ENCODE peak calls at places on chromosomes 16 and 17, in four cellular contexts. D is PC-3, E is IMR-90, F is H9. A is an unnamed sample.

GRCh38 chr16:67244387-67245188 is 2.7 kb downstream of the FHOD1 start:
- DNase-seq in F (no peak), E (peak; percentile 87), D (peak; percentile 91), A (no peak)

GRCh38 chr17:67171560-67171959 is 73.4 kb downstream of the HELZ start:
- DNase-seq in F (no peak), E (no peak), D (no peak), A (no peak)

GRCh38 chr16:79363484-79363883 is 237.1 kb downstream of the MAF start:
- DNase-seq in E (no peak), D (no peak), F (no peak), A (no peak)

GRCh38 chr16:79347176-79347715 is 253.3 kb downstream of the MAF start:
- DNase-seq in E (no peak), D (no peak), F (peak; percentile 29), A (no peak)

GRCh38 chr16:81779540-81780320 is 639 bp downstream of the PLCG2 start:
- DNase-seq in F (no peak), D (no peak), E (no peak), A (peak; percentile 33)

GRCh38 chr16:8523932-8524331 is 66.4 kb downstream of the TMEM114 start:
- DNase-seq in D (no peak), E (no peak), F (no peak), A (no peak)

GRCh38 chr17:59620518-59621259 is 994 bp downstream of the CLTC start:
- DNase-seq in E (no peak), F (peak; percentile 53), D (peak; percentile 51), A (peak; percentile 40)

GRCh38 chr16:89031715-89032659 is 55.0 kb upstream of the CBFA2T3 start:
- DNase-seq in F (no peak), D (no peak), E (no peak), A (no peak)

GRCh38 chr17:48545022-48545376 is at the start of gene HOXB2:
- DNase-seq in D (no peak), F (no peak), E (peak; percentile 77), A (no peak)

GRCh38 chr16:6335072-6335471 is 997.6 kb upstream of the RBFOX1 start:
- DNase-seq in F (peak; percentile 66), D (peak; percentile 5), E (no peak), A (peak; percentile 43)

GRCh38 chr16:27556471-27556870 is 6.5 kb downstream of the KATNIP start:
- DNase-seq in F (no peak), D (no peak), E (no peak), A (no peak)

GRCh38 chr17:32586666-32587065 is 99.9 kb downstream of the CDK5R1 start:
- DNase-seq in F (no peak), E (no peak), D (peak; percentile 8), A (no peak)

GRCh38 chr17:42979511-42980273 is at the start of gene PTGES3L:
- DNase-seq in D (peak; percentile 27), F (peak; percentile 84), E (peak; percentile 48), A (peak; percentile 67)

GRCh38 chr17:58352843-58353719 is 1.1 kb upstream of the SUPT4H1 start:
- DNase-seq in D (peak; percentile 12), E (peak; percentile 41), F (peak; percentile 80), A (peak; percentile 81)

GRCh38 chr17:63381101-63381729 is 64.9 kb downstream of the CYB561 start:
- DNase-seq in D (no peak), E (peak; percentile 82), F (no peak), A (no peak)

GRCh38 chr17:10243905-10244844 is 45.8 kb upstream of the GAS7 start:
- DNase-seq in E (peak; percentile 35), F (no peak), D (no peak), A (no peak)

GRCh38 chr17:83186226-83186625 is 106.8 kb downstream of the METRNL start:
- DNase-seq in E (no peak), F (peak; percentile 51), D (no peak), A (peak; percentile 32)

GRCh38 chr17:78496311-78496710 is 80.9 kb downstream of the DNAH17 start:
- DNase-seq in F (no peak), D (no peak), E (no peak), A (no peak)

GRCh38 chr17:83076930-83077329 is 2.5 kb upstream of the METRNL start:
- DNase-seq in D (peak; percentile 31), E (no peak), F (no peak), A (no peak)

GRCh38 chr17:31916496-31917064 is 15.1 kb upstream of the UTP6 start:
- DNase-seq in E (no peak), F (no peak), D (no peak), A (no peak)

GRCh38 chr17:46039592-46040186 is 40.6 kb downstream of the STH start:
- DNase-seq in D (no peak), E (no peak), F (no peak), A (no peak)

GRCh38 chr17:40614431-40615294 is 33.0 kb downstream of the SMARCE1 start:
- DNase-seq in E (no peak), D (no peak), F (no peak), A (no peak)

GRCh38 chr16:71311553-71312158 is 22.5 kb upstream of the CMTR2 start:
- DNase-seq in D (peak; percentile 17), F (peak; percentile 75), E (peak; percentile 5), A (peak; percentile 87)

GRCh38 chr17:82685291-82685690 is 13.2 kb downstream of the RAB40B start:
- DNase-seq in D (no peak), E (no peak), F (no peak), A (no peak)

GRCh38 chr17:50950002-50950877 is 84.1 kb upstream of the TOB1 start:
- DNase-seq in E (peak; percentile 84), F (peak; percentile 92), D (peak; percentile 96), A (peak; percentile 69)

GRCh38 chr17:35892091-35892637 is 12.0 kb upstream of the CCL5 start:
- DNase-seq in E (peak; percentile 12), F (no peak), D (no peak), A (no peak)

GRCh38 chr17:12438212-12438611 is 227.5 kb upstream of the MYOCD start:
- DNase-seq in F (no peak), E (no peak), D (no peak), A (no peak)

GRCh38 chr17:44005527-44005864 is 1.1 kb downstream of the NAGS start:
- DNase-seq in E (no peak), F (no peak), D (no peak), A (no peak)

GRCh38 chr16:81521141-81521626 is 76.6 kb downstream of the CMIP start:
- DNase-seq in E (no peak), F (no peak), D (no peak), A (no peak)

GRCh38 chr17:61366715-61367413 is 32.8 kb upstream of the TBX2 start:
- DNase-seq in E (no peak), F (no peak), D (no peak), A (no peak)

GRCh38 chr16:28069921-28070794 is 6.6 kb upstream of the GSG1L start:
- DNase-seq in F (no peak), E (no peak), D (no peak), A (no peak)

GRCh38 chr17:29138991-29139682 is 41.1 kb downstream of the MYO18A start:
- DNase-seq in E (no peak), D (no peak), F (no peak), A (no peak)

GRCh38 chr17:40309031-40309937 is at the start of gene RARA:
- DNase-seq in E (no peak), F (peak; percentile 93), D (no peak), A (peak; percentile 83)

GRCh38 chr17:27928546-27928945 is 35.4 kb upstream of the LYRM9 start:
- DNase-seq in F (no peak), D (no peak), E (no peak), A (no peak)

GRCh38 chr17:16934133-16934795 is 37.7 kb downstream of the TNFRSF13B start:
- DNase-seq in E (no peak), F (no peak), D (no peak), A (no peak)

GRCh38 chr17:61394630-61395408 is 4.8 kb upstream of the TBX2 start:
- DNase-seq in E (peak; percentile 22), D (no peak), F (no peak), A (no peak)

GRCh38 chr17:15651001-15651582 is 31.6 kb upstream of the FBXW10B start:
- DNase-seq in E (no peak), D (peak; percentile 50), F (no peak), A (no peak)

GRCh38 chr16:78005881-78006280 is 16.5 kb upstream of the CLEC3A start:
- DNase-seq in D (no peak), F (no peak), E (no peak), A (peak; percentile 24)
- TF ChIP-seq CTCF in D (peak; percentile 19), F (peak; percentile 64), E (peak; percentile 13), A (peak; percentile 38)

DNA sequence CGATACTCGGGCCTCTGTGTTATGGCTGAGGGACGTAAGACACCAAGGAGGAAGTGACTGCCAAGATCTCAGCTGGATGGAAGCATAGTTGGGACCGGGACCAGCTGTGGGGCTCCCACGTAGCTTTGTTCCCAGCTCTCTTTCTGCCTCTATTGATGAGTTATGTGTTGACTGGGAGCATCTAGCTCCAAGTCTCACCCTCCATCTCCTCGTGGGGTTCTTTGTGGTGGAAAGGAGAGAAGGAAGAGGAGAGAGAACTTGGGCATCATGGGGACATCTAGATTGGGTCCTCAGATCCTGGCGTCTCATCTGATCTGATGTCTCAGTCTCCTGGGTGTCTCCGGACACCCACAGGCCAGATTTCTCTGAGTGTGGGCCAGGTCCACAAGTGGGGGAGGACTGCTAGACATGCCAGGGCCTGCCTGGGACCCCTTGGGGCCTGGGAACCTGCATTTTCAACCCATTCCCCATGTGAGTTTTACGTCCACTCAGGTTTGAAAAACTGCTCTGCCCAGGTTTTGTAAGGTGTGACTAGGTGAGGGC is 1.1 kb downstream of the MGRN1 start:
- DNase-seq in E (no peak), F (no peak), D (no peak), A (peak; percentile 3)
- H2AFZ ChIP-seq in E (peak overlapping the region; percentile 98), F (no peak overlapping the region), D (peak overlapping the region; percentile 84), A (peak overlapping the region; percentile 75)

GRCh38 chr16:85494315-85494714 is 118.8 kb upstream of the GSE1 start:
- DNase-seq in E (no peak), D (no peak), F (no peak), A (no peak)

GRCh38 chr16:85492617-85492957 is 120.5 kb upstream of the GSE1 start:
- DNase-seq in E (no peak), F (no peak), D (peak; percentile 2), A (no peak)

GRCh38 chr16:85496145-85496544 is 117.0 kb upstream of the GSE1 start:
- DNase-seq in F (no peak), E (no peak), D (no peak), A (no peak)

GRCh38 chr16:85497622-85498314 is 115.4 kb upstream of the GSE1 start:
- DNase-seq in D (no peak), F (no peak), E (no peak), A (no peak)

GRCh38 chr16:85495259-85495658 is 117.9 kb upstream of the GSE1 start:
- DNase-seq in E (no peak), F (no peak), D (no peak), A (no peak)
- H3K4me1 ChIP-seq in E (peaks cover 10% of the 10 kb centered on the region), F (no peaks in the 10 kb centered on the region), D (peaks cover 12% of the 10 kb centered on the region), A (peaks cover 12% of the 10 kb centered on the region)

GRCh38 chr17:37527249-37527851 is 37.7 kb downstream of the DUSP14 start:
- DNase-seq in F (no peak), D (peak; percentile 67), E (peak; percentile 70), A (peak; percentile 68)

GRCh38 chr17:37535906-37536305 is 46.2 kb downstream of the DUSP14 start:
- DNase-seq in E (no peak), F (no peak), D (no peak), A (no peak)

GRCh38 chr17:37532751-37533150 is 43.1 kb downstream of the DUSP14 start:
- DNase-seq in E (peak; percentile 46), D (no peak), F (no peak), A (no peak)

DNA sequence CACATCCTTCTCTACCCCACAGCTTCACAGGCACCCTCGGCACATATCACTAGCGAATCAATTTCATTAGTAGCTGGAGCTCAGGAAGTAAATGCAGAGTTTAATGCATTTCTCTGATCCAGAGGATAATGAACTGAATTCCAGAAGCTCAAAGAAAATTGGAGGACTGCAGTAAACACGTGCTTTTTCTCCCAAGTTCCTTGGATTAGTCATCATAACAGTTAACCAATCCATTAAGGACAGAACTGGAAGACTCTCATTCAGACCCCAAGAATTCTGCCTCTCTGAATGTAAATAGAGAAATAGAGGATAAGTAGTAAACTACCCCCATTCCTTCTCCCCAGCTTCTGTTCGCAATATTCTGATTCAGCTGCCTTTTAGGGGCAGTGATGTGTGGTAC is 40.7 kb downstream of the DUSP14 start:
- DNase-seq in D (no peak), F (no peak), E (peak; percentile 67), A (no peak)
- TF ChIP-seq CTCF in D (no peak), F (no peak), E (no peak), A (no peak)

A was measured in neural progenitor cell.